ENCODE peak calls at places on chromosomes 5 and 9, in four cellular contexts. G, Z, L and M are unnamed samples.

GRCh38 chr9:127463382-127463781 is 12.1 kb downstream of the LRSAM1 start:
- DNase-seq in G (no peak), Z (no peak), L (no peak), M (no peak)

GRCh38 chr5:20224046-20224445 is 236.0 kb upstream of the CDH18 start:
- DNase-seq in G (no peak), Z (no peak), L (no peak), M (no peak)

GRCh38 chr9:81609782-81610738 is 79.3 kb downstream of the TLE1 start:
- DNase-seq in G (no peak), Z (no peak), L (peak), M (peak)

GRCh38 chr5:109496112-109496511 is 86.3 kb upstream of the PJA2 start:
- DNase-seq in G (no peak), Z (no peak), L (peak), M (no peak)

GRCh38 chr9:21974542-21975409 is 19.4 kb downstream of the CDKN2A start:
- DNase-seq in G (no peak), Z (no peak), L (no peak), M (peak)

GRCh38 chr5:4563400-4563799 is 576.7 kb upstream of the ADAMTS16 start:
- DNase-seq in G (no peak), Z (peak), L (peak), M (peak)

GRCh38 chr5:178429541-178430186 is 160.5 kb downstream of the COL23A1 start:
- DNase-seq in G (no peak), Z (no peak), L (no peak), M (no peak)

GRCh38 chr5:172860520-172861443 is 26.7 kb downstream of the ERGIC1 start:
- DNase-seq in G (peak), Z (no peak), L (no peak), M (peak)

GRCh38 chr9:134339183-134339806 is 13.0 kb downstream of the RXRA start:
- DNase-seq in G (no peak), Z (no peak), L (no peak), M (peak)

GRCh38 chr5:91668261-91668660 is 285.1 kb upstream of the ARRDC3 start:
- DNase-seq in G (no peak), Z (no peak), L (no peak), M (no peak)

GRCh38 chr5:113367586-113367985 is 67.2 kb downstream of the TSSK1B start:
- DNase-seq in G (no peak), Z (no peak), L (no peak), M (no peak)

GRCh38 chr9:119289740-119290139 is 79.5 kb downstream of the BRINP1 start:
- DNase-seq in G (no peak), Z (peak), L (peak), M (peak)

GRCh38 chr5:40734986-40735385 is 20.8 kb downstream of the TTC33 start:
- DNase-seq in G (no peak), Z (no peak), L (no peak), M (peak)

GRCh38 chr5:169474226-169474625 is 109.3 kb upstream of the SPDL1 start:
- DNase-seq in G (no peak), Z (no peak), L (no peak), M (peak)

GRCh38 chr9:95752129-95752731 is 123.3 kb upstream of the ERCC6L2 start:
- DNase-seq in G (no peak), Z (no peak), L (no peak), M (no peak)

GRCh38 chr5:139392678-139393496 is 2.0 kb downstream of the PROB1 start:
- DNase-seq in G (no peak), Z (peak), L (peak), M (no peak)

GRCh38 chr5:29833394-29833793 is 1360.1 kb upstream of the CDH6 start:
- DNase-seq in G (no peak), Z (no peak), L (no peak), M (no peak)

GRCh38 chr5:6456766-6457370 is 8.2 kb downstream of the UBE2QL1 start:
- DNase-seq in G (no peak), Z (no peak), L (no peak), M (no peak)

GRCh38 chr5:153523831-153524230 is 33.4 kb downstream of the GRIA1 start:
- DNase-seq in G (no peak), Z (no peak), L (no peak), M (peak)

GRCh38 chr9:22216730-22217160 is 207.6 kb upstream of the CDKN2B start:
- DNase-seq in G (no peak), Z (no peak), L (no peak), M (peak)

GRCh38 chr5:133878236-133878555 is 90.2 kb downstream of the C5orf15 start:
- DNase-seq in G (no peak), Z (no peak), L (no peak), M (no peak)

GRCh38 chr5:176359658-176360057 is 1.9 kb downstream of the KIAA1191 start:
- DNase-seq in G (no peak), Z (no peak), L (no peak), M (peak)

GRCh38 chr5:66958984-66959641 is 237.5 kb downstream of the CD180 start:
- DNase-seq in G (peak), Z (no peak), L (no peak), M (peak)

GRCh38 chr5:178766936-178767912 is 36.8 kb upstream of the ZNF354A start:
- DNase-seq in G (no peak), Z (no peak), L (no peak), M (no peak)

GRCh38 chr5:102865510-102866314 is 110.6 kb downstream of the PAM start:
- DNase-seq in G (peak), Z (peak), L (peak), M (peak)

GRCh38 chr9:134167530-134167931 is 3.2 kb upstream of the RNU6ATAC start:
- DNase-seq in G (no peak), Z (no peak), L (no peak), M (peak)

GRCh38 chr9:91101598-91102168 is 260.0 kb downstream of the AUH start:
- DNase-seq in G (no peak), Z (no peak), L (no peak), M (no peak)

GRCh38 chr9:34426340-34427074 is 31.9 kb downstream of the FAM219A start:
- DNase-seq in G (no peak), Z (no peak), L (no peak), M (no peak)

GRCh38 chr5:146082798-146083197 is 22.6 kb downstream of the PLAC8L1 start:
- DNase-seq in G (no peak), Z (no peak), L (no peak), M (no peak)

GRCh38 chr5:132180134-132180745 is 47.4 kb downstream of the P4HA2 start:
- DNase-seq in G (no peak), Z (peak), L (peak), M (peak)

GRCh38 chr9:86350006-86350755 is 4.0 kb downstream of the TUT7 start:
- DNase-seq in G (no peak), Z (no peak), L (peak), M (no peak)

GRCh38 chr9:20394928-20395327 is 227.4 kb downstream of the MLLT3 start:
- DNase-seq in G (no peak), Z (no peak), L (no peak), M (no peak)

GRCh38 chr5:155625897-155626543 is 612.5 kb downstream of the KIF4B start:
- DNase-seq in G (no peak), Z (no peak), L (no peak), M (no peak)
- TF ChIP-seq CTCF in G (no peak), Z (no peak), L (no peak), M (no peak)

GRCh38 chr9:76902395-76902794 is 3.5 kb downstream of the PRUNE2 start:
- DNase-seq in G (no peak), Z (no peak), L (no peak), M (no peak)

GRCh38 chr9:76901801-76902200 is 4.1 kb downstream of the PRUNE2 start:
- DNase-seq in G (no peak), Z (no peak), L (no peak), M (no peak)

GRCh38 chr9:76905661-76905983 is 292 bp downstream of the PRUNE2 start:
- DNase-seq in G (no peak), Z (no peak), L (no peak), M (no peak)

GRCh38 chr9:76904661-76905457 is 1.1 kb downstream of the PRUNE2 start:
- DNase-seq in G (no peak), Z (no peak), L (no peak), M (no peak)

GRCh38 chr9:76905984-76906861 is at the start of gene PRUNE2:
- DNase-seq in G (peak), Z (peak), L (peak), M (peak)
- H3K4me3 ChIP-seq in G (peak), Z (peak), L (no peak), M (peak)

DNA sequence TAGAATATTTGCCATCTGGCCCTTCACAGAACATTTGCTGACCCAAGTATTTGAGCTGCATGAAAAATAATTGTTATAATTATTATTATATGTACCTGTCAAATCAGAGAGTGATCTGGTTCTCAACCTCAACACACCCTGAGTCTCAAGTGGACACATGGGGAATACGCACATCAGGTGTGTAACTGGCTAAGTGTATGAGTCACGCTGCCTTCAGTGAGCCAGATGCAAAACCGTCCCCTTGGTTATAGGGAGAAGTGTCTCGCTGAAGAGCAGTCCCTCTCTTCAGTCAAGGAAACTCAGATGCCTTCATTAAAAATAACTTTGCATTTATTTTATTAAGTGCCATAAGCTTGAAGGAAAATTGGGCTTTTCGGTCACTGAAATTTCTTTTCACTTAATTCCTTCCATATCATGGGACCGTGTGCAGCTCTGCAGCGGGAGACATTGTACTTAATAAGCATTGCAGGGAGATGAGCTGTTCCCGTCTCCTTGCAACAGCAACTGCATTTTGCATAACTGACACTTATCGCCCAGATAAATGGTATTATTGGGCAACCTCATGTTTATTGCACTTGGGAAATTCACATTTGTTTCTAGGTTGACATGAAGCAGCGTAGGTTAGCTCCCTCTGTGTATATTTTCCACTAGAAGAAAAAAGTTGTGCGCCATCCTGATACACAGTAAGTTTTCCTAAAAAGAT is 512.3 kb upstream of the DAP start:
- DNase-seq in G (no peak), Z (no peak), L (peak), M (no peak)
- TF ChIP-seq CTCF in G (no peak), Z (no peak), L (no peak), M (no peak)

GRCh38 chr5:96125335-96125891 is 163.8 kb upstream of the ELL2 start:
- DNase-seq in G (no peak), Z (no peak), L (no peak), M (peak)
- H3K4me3 ChIP-seq in G (no peak), Z (no peak), L (no peak), M (no peak)

GRCh38 chr5:116145416-116145815 is 60.6 kb downstream of the COMMD10 start:
- DNase-seq in G (no peak), Z (no peak), L (no peak), M (no peak)

GRCh38 chr5:116144103-116144502 is 59.3 kb downstream of the COMMD10 start:
- DNase-seq in G (no peak), Z (no peak), L (no peak), M (peak)

GRCh38 chr5:116137544-116138378 is 52.9 kb downstream of the COMMD10 start:
- DNase-seq in G (no peak), Z (peak), L (peak), M (peak)

DNA sequence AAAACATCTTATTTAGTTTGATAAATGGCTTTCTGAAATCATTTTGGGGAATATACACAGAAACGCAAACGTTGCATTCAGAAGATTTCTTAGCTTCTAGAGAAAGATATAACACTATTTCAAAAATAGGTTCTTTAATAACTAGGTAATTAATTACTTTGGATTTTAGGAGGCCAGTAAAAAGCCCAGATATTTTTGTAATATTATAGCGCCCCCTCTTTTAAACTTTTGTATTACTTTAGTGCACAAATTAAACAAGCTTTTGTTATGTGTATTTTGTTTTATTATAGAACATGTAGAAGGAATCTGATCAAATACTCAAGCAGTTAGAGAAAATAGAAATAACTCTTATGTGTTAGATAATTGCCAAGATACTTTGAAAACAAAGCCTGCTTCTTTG is 57.7 kb downstream of the COMMD10 start:
- DNase-seq in G (no peak), Z (no peak), L (no peak), M (no peak)
- TF ChIP-seq CTCF in G (no peak), Z (no peak), L (no peak), M (no peak)

DNA sequence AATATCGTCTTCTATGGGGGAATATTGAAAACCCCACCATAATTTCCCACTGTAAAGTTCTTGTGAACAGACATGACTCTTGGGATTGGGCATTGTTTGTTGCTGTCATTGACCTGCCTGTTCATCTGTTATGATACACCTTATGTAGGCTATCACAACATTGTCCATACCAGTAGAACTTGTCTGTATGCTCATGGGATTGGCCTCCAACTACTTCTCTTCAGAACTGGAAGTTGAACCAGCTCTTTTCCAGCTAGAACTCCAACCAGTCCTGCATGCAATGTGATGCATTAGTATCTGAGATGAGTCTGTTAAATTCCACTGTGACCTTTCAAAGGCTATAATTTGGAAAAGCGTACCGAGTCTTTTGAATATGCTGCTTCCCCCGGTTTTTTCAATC is 102.1 kb downstream of the PLK2 start:
- DNase-seq in G (no peak), Z (no peak), L (no peak), M (no peak)
- H3K4me3 ChIP-seq in G (no peak), Z (no peak), L (no peak), M (no peak)

DNA sequence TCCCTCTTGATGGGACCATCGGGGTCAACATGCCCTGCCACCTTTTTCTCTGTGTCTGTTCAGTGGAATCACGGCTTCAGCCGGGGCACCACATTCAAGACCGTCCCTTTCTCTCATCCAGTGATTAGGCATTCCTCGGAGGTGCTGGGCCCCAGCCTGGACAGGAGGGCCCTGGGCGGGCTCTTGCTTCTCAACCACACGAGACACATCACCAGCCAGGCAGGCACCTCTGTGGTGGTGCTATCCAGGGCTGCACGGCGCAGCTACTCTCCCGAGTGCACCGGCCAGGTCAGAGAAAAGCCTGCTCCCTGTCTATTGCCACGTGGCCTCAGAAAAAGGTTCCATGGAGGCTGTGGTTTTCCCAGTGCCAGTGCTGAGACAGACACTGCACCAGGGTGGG is 255.2 kb upstream of the IRX1 start:
- DNase-seq in G (no peak), Z (no peak), L (no peak), M (no peak)
- TF ChIP-seq CTCF in G (no peak), Z (no peak), L (no peak), M (no peak)